ENCODE peak calls at places on chromosomes 2 and 18, in six cellular contexts. E is CD4-positive, CD25-positive, alpha-beta regulatory T cell; I is PC-9; B is sciatic nerve; J is brain microvascular endothelial cell; N is stimulated activated CD4-positive, alpha-beta T cell treated with anti-CD3 and anti-CD28 coated beads, Interleukin-12 subunit alpha, Interleukin-12 subunit beta, amount 100 ng/mL, for 24 hours. Q is an unnamed sample.

GRCh38 chr2:68936462-68936861 is 16.2 kb downstream of the GKN2 start:
- DNase-seq in E (no peak), I (no peak), B (no peak), J (peak; percentile 40), N (no peak), Q (no peak)

GRCh38 chr18:65592419-65592818 is 158.4 kb upstream of the CDH7 start:
- DNase-seq in E (no peak), I (peak; percentile 2), B (no peak), J (no peak), N (no peak), Q (no peak)

GRCh38 chr18:49185636-49186035 is 234.9 kb upstream of the SMAD7 start:
- DNase-seq in E (no peak), I (no peak), B (no peak), J (peak; percentile 27), N (no peak), Q (no peak)

GRCh38 chr2:15826273-15826717 is 114.1 kb upstream of the MYCN start:
- DNase-seq in E (no peak), I (no peak), B (no peak), J (no peak), N (no peak), Q (no peak)

GRCh38 chr2:73284296-73285161 is at the start of gene FBXO41:
- DNase-seq in E (peak; percentile 58), I (peak; percentile 65), B (no peak), J (no peak), N (peak; percentile 75), Q (peak; percentile 44)

GRCh38 chr2:18987592-18988073 is 370.8 kb downstream of the OSR1 start:
- DNase-seq in E (no peak), I (peak; percentile 68), B (peak; percentile 89), J (peak; percentile 98), N (no peak), Q (no peak)

GRCh38 chr2:14712091-14712490 is 79.6 kb downstream of the LRATD1 start:
- DNase-seq in E (no peak), I (no peak), B (no peak), J (no peak), N (no peak), Q (no peak)

GRCh38 chr2:173099804-173100203 is 24.2 kb downstream of the MAP3K20 start:
- DNase-seq in E (no peak), I (no peak), B (no peak), J (no peak), N (no peak), Q (no peak)

GRCh38 chr2:241063587-241063986 is 38.5 kb downstream of the MTERF4 start:
- DNase-seq in E (no peak), I (no peak), B (no peak), J (no peak), N (no peak), Q (no peak)

GRCh38 chr2:145546091-145546490 is 1026.2 kb upstream of the ZEB2 start:
- DNase-seq in E (no peak), I (no peak), B (no peak), J (peak; percentile 29), N (no peak), Q (no peak)

GRCh38 chr2:176991421-176991820 is 221.2 kb upstream of the HNRNPA3 start:
- DNase-seq in E (no peak), I (no peak), B (no peak), J (no peak), N (no peak), Q (no peak)

GRCh38 chr2:221353191-221353590 is 218.9 kb downstream of the EPHA4 start:
- DNase-seq in E (no peak), I (no peak), B (no peak), J (no peak), N (no peak), Q (no peak)

GRCh38 chr2:228938629-228939028 is 332.5 kb downstream of the PID1 start:
- DNase-seq in E (no peak), I (no peak), B (no peak), J (no peak), N (no peak), Q (no peak)

GRCh38 chr2:76163860-76164259 is 453.1 kb upstream of the GCFC2 start:
- DNase-seq in E (no peak), I (no peak), B (no peak), J (no peak), N (no peak), Q (no peak)

GRCh38 chr2:190693533-190694226 is 44.8 kb downstream of the NAB1 start:
- DNase-seq in E (no peak), I (no peak), B (no peak), J (no peak), N (no peak), Q (no peak)

GRCh38 chr2:138279871-138280270 is 221.7 kb upstream of the SPOPL start:
- DNase-seq in E (no peak), I (no peak), B (no peak), J (no peak), N (no peak), Q (no peak)

GRCh38 chr18:51279367-51279984 is 82.0 kb upstream of the MEX3C start:
- DNase-seq in E (no peak), I (no peak), B (no peak), J (no peak), N (no peak), Q (no peak)